ENCODE peak calls at places on chromosomes 16 and 17, in five cellular contexts. G is psoas muscle; V is cardiac muscle cell; A is uterus; F is CD8-positive, alpha-beta memory T cell. T is an unnamed sample. For H3K9me3, the result is how much of the 10 kb centered on the place peaks cover.

GRCh38 chr17:3963214-3964201 is 729 bp downstream of the ATP2A3 start:
- DNase-seq in A (no peak), G (no peak), V (peak), F (peak), T (no peak)

GRCh38 chr16:69566437-69567030 is 768 bp downstream of the NFAT5 start:
- DNase-seq in V (peak), F (no peak), A (peak), G (peak), T (no peak)

GRCh38 chr17:15398736-15399331 is 57.4 kb upstream of the TEKT3 start:
- DNase-seq in G (peak), A (no peak), F (no peak), V (peak), T (no peak)

GRCh38 chr16:57781741-57782606 is 20.3 kb downstream of the KIFC3 start:
- DNase-seq in V (no peak), G (peak), A (no peak), F (no peak), T (no peak)

GRCh38 chr17:51677875-51678274 is 417.5 kb downstream of the UTP18 start:
- DNase-seq in V (no peak), G (no peak), F (no peak), A (no peak), T (no peak)

GRCh38 chr17:41307647-41308046 is 1.5 kb downstream of the KRTAP16-1 start:
- DNase-seq in G (no peak), F (no peak), V (no peak), A (no peak), T (no peak)

GRCh38 chr16:86562356-86562755 is 4.3 kb upstream of the FOXC2 start:
- DNase-seq in A (no peak), V (no peak), F (no peak), G (no peak), T (no peak)

GRCh38 chr17:49457564-49458535 is 37.2 kb upstream of the NGFR start:
- DNase-seq in G (no peak), F (no peak), A (no peak), V (no peak), T (no peak)

GRCh38 chr17:37478187-37478586 is 11.5 kb upstream of the DUSP14 start:
- DNase-seq in V (no peak), A (no peak), F (no peak), G (peak), T (no peak)

GRCh38 chr17:22507823-22508222 is 815.5 kb downstream of the KCNJ18 start:
- DNase-seq in F (no peak), V (no peak), A (no peak), G (no peak), T (no peak)
- H3K9me3 ChIP-seq in F (under half), V (under half), A (under half), G (under half), T (under half)

GRCh38 chr17:371583-371982 is 19.0 kb upstream of the RPH3AL start:
- DNase-seq in G (no peak), A (no peak), V (no peak), F (no peak), T (no peak)
- H3K9me3 ChIP-seq in G (under half), A (under half), V (under half), F (under half), T (under half)

GRCh38 chr17:76902476-76902875 is 34.3 kb downstream of the MGAT5B start:
- DNase-seq in F (no peak), A (no peak), V (no peak), G (no peak), T (no peak)
- H3K9me3 ChIP-seq in F (under half), A (under half), V (under half), G (under half), T (under half)

GRCh38 chr17:28443901-28444638 is 29.4 kb upstream of the SLC13A2 start:
- DNase-seq in F (no peak), G (no peak), A (no peak), V (no peak), T (no peak)

GRCh38 chr17:28449861-28450260 is 23.6 kb upstream of the SLC13A2 start:
- DNase-seq in F (no peak), V (no peak), A (no peak), G (no peak), T (no peak)

GRCh38 chr17:28447396-28447760 is 26.1 kb upstream of the SLC13A2 start:
- DNase-seq in G (no peak), V (no peak), F (no peak), A (no peak), T (no peak)

DNA sequence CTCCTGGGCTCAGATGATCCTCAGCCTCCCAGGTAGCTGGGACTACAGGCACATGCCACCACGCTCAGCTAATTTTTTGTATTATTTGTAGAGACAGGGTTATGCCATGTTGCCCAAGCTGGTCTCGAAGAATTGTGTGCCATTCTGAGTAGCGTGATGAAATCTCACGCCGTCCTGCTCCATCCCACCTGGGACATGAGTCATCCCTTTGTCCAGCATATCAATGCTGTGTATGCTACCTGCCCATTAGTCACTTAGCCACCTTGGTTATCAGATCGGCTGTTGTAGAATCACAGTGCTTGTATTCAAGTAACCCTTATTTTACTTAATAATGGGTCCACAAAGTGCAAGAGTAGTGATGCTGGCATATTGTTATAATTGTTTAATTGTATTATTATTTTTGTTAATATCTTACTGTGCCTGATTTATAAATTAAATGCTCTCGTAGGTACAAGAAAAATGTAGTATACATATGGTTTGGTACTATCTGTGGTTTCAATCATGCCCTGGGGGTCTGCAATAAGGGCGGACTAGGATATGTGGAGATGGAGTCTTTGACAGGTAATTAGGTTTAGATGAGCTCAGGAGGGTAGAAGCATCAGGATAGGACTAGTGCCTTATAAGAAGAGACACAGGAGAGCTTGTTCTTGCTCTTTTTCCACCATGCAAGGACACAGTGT is 26.6 kb upstream of the SLC13A2 start:
- DNase-seq in A (no peak), F (no peak), G (no peak), V (no peak), T (no peak)
- H3K9me3 ChIP-seq in A (under half), F (under half), G (under half), V (under half), T (under half)

GRCh38 chr17:16623282-16623681 is 30.4 kb downstream of the ZNF624 start:
- DNase-seq in A (no peak), F (no peak), V (no peak), G (no peak), T (no peak)

GRCh38 chr17:16617481-16618060 is 36.1 kb downstream of the ZNF624 start:
- DNase-seq in F (no peak), V (no peak), G (no peak), A (no peak), T (no peak)

DNA sequence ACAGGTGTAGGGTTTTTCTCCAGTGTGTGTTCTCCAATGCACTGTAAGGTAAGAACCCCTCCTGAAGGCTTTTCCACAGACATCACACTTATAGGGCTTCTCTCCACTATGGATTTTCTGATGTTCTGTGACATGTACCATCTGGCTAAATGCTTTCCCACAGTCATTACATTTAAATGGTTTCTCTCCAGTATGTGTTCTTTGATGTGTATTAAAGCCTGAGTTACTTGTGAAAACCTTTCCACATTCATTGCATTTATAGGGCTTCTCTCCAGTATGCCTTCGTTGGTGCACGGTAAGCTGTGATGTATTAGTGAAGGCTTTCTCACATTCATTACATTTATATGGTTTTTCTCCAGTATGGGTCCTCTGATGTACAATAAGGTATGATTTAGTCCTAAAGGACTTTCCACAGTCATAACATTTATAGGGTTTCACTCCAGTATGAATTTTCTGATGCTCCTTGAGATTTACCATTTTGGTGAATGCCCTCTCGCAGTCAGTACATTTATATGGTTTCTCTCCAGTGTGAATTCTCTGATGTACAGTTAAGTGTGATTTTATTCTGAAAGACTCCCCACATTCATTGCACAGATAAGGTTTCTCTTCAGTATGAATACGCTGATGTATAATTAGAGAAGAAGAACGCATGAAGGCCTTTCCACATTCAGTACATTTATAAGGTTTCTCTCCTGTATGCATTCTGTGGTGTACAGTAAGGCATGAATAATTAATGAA is 30.9 kb downstream of the ZNF624 start:
- DNase-seq in G (no peak), F (no peak), V (no peak), A (no peak), T (no peak)
- H3K9me3 ChIP-seq in G (half or more), F (under half), V (under half), A (half or more), T (under half)

GRCh38 chr16:60310836-60311445 is 1576.8 kb upstream of the GOT2 start:
- DNase-seq in G (no peak), A (no peak), V (no peak), F (no peak), T (no peak)
- H3K9me3 ChIP-seq in G (under half), A (under half), V (under half), F (under half), T (under half)

GRCh38 chr16:852451-853185 is 52.1 kb upstream of the GNG13 start:
- DNase-seq in F (no peak), A (no peak), V (no peak), G (no peak), T (no peak)

GRCh38 chr16:851209-851810 is 50.8 kb upstream of the GNG13 start:
- DNase-seq in V (no peak), F (no peak), G (no peak), A (no peak), T (no peak)

GRCh38 chr16:850668-851067 is 50.1 kb upstream of the GNG13 start:
- DNase-seq in V (no peak), A (no peak), F (no peak), G (no peak), T (no peak)

GRCh38 chr16:853306-853705 is 52.8 kb upstream of the GNG13 start:
- DNase-seq in G (no peak), F (no peak), A (no peak), V (no peak), T (no peak)

DNA sequence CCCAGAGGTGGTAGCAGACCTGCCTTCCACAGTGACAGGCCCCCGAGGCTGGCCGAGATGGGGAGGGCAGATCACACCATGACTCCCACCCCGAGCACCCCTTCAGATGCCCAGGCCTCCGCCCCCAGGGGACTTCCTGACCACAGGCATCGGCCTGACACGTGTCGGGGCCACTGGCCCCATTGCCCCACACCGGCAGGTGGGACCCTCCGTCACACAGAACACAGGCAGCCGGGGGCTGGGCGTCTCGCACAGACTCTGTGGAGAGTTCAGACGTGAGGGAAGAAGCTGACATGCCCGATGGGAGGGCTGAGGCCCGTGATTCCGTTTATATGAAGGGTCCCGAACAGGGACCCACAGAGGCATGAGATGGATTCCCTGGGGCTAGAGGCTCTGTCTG is 51.3 kb upstream of the GNG13 start:
- DNase-seq in F (no peak), A (no peak), V (no peak), G (no peak), T (no peak)
- H3K9me3 ChIP-seq in F (under half), A (under half), V (under half), G (under half), T (under half)

DNA sequence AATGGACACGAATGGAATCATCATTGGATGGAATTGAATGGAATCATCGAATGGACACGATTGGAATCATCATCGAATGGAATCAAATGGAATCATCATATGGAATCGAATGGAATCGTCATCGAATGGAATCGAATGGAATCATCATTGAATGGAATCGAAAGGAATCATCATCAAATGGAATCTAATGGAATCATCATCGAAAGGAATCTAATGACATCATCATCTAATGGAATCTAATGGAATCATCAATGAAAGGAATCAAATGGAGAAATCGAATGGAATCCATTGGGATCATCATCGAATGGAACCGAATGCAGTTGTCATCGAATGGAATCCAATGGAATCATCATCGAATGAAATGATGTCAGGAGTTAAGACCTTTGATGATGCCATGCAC is 154.9 kb downstream of the SHCBP1 start:
- DNase-seq in A (no peak), F (no peak), G (no peak), V (no peak), T (no peak)
- H3K9me3 ChIP-seq in A (under half), F (under half), G (under half), V (under half), T (under half)

GRCh38 chr16:75169899-75170405 is 21.6 kb downstream of the ZFP1 start:
- DNase-seq in A (no peak), V (no peak), F (no peak), G (no peak), T (no peak)
- H3K9me3 ChIP-seq in A (under half), V (under half), F (half or more), G (half or more), T (under half)